ENCODE peak calls at places on chromosomes 16 and 17, in seven cellular contexts. One of them, this sample, is unnamed.

GRCh38 chr17:38585805-38586529 is 19.8 kb downstream of the SRCIN1 start:
- DNase-seq in AG10803: no peak
- DNase-seq in ureter: no peak
- DNase-seq in kidney: peak; percentile 53
- DNase-seq in activated effector memory CD4-positive, alpha-beta T cell treated with Interleukin-2 at 50 U/mL for 16 hours: no peak
- DNase-seq in stimulated activated CD4-positive, alpha-beta T cell treated with anti-CD3 and anti-CD28 coated beads, Interleukin-4, amount 100 ng/mL, for 4 hours: no peak
- DNase-seq in HFF-Myc: no peak
- DNase-seq in this sample: no peak

GRCh38 chr16:66935319-66936011 is at the start of gene CES2:
- DNase-seq in AG10803: peak; percentile 53
- DNase-seq in ureter: peak; percentile 74
- DNase-seq in kidney: peak; percentile 91
- DNase-seq in activated effector memory CD4-positive, alpha-beta T cell treated with Interleukin-2 at 50 U/mL for 16 hours: no peak
- DNase-seq in stimulated activated CD4-positive, alpha-beta T cell treated with anti-CD3 and anti-CD28 coated beads, Interleukin-4, amount 100 ng/mL, for 4 hours: no peak
- DNase-seq in HFF-Myc: no peak
- DNase-seq in this sample: no peak

GRCh38 chr17:47292206-47292605 is 31.5 kb upstream of the EFCAB13 start:
- DNase-seq in AG10803: no peak
- DNase-seq in ureter: no peak
- DNase-seq in kidney: no peak
- DNase-seq in activated effector memory CD4-positive, alpha-beta T cell treated with Interleukin-2 at 50 U/mL for 16 hours: no peak
- DNase-seq in stimulated activated CD4-positive, alpha-beta T cell treated with anti-CD3 and anti-CD28 coated beads, Interleukin-4, amount 100 ng/mL, for 4 hours: no peak
- DNase-seq in HFF-Myc: no peak
- DNase-seq in this sample: no peak

GRCh38 chr16:57087003-57087402 is 5.4 kb upstream of the CPNE2 start:
- DNase-seq in AG10803: no peak
- DNase-seq in ureter: no peak
- DNase-seq in kidney: no peak
- DNase-seq in activated effector memory CD4-positive, alpha-beta T cell treated with Interleukin-2 at 50 U/mL for 16 hours: no peak
- DNase-seq in stimulated activated CD4-positive, alpha-beta T cell treated with anti-CD3 and anti-CD28 coated beads, Interleukin-4, amount 100 ng/mL, for 4 hours: no peak
- DNase-seq in HFF-Myc: no peak
- DNase-seq in this sample: no peak

GRCh38 chr17:74271902-74272563 is 2.0 kb upstream of the DNAI2 start:
- DNase-seq in AG10803: no peak
- DNase-seq in ureter: no peak
- DNase-seq in kidney: no peak
- DNase-seq in activated effector memory CD4-positive, alpha-beta T cell treated with Interleukin-2 at 50 U/mL for 16 hours: no peak
- DNase-seq in stimulated activated CD4-positive, alpha-beta T cell treated with anti-CD3 and anti-CD28 coated beads, Interleukin-4, amount 100 ng/mL, for 4 hours: no peak
- DNase-seq in HFF-Myc: no peak
- DNase-seq in this sample: no peak

GRCh38 chr16:24977673-24978065 is 37.5 kb downstream of the ARHGAP17 start:
- DNase-seq in AG10803: peak; percentile 84
- DNase-seq in ureter: no peak
- DNase-seq in kidney: no peak
- DNase-seq in activated effector memory CD4-positive, alpha-beta T cell treated with Interleukin-2 at 50 U/mL for 16 hours: no peak
- DNase-seq in stimulated activated CD4-positive, alpha-beta T cell treated with anti-CD3 and anti-CD28 coated beads, Interleukin-4, amount 100 ng/mL, for 4 hours: no peak
- DNase-seq in HFF-Myc: peak; percentile 70
- DNase-seq in this sample: no peak

GRCh38 chr17:77370536-77370935 is 229.8 kb downstream of the SEC14L1 start:
- DNase-seq in AG10803: no peak
- DNase-seq in ureter: no peak
- DNase-seq in kidney: peak; percentile 51
- DNase-seq in activated effector memory CD4-positive, alpha-beta T cell treated with Interleukin-2 at 50 U/mL for 16 hours: no peak
- DNase-seq in stimulated activated CD4-positive, alpha-beta T cell treated with anti-CD3 and anti-CD28 coated beads, Interleukin-4, amount 100 ng/mL, for 4 hours: no peak
- DNase-seq in HFF-Myc: no peak
- DNase-seq in this sample: no peak

GRCh38 chr17:16486373-16487250 is 5.4 kb downstream of the LRRC75A start:
- DNase-seq in AG10803: peak; percentile 73
- DNase-seq in ureter: peak; percentile 81
- DNase-seq in kidney: peak; percentile 95
- DNase-seq in activated effector memory CD4-positive, alpha-beta T cell treated with Interleukin-2 at 50 U/mL for 16 hours: no peak
- DNase-seq in stimulated activated CD4-positive, alpha-beta T cell treated with anti-CD3 and anti-CD28 coated beads, Interleukin-4, amount 100 ng/mL, for 4 hours: no peak
- DNase-seq in HFF-Myc: peak; percentile 27
- DNase-seq in this sample: no peak

GRCh38 chr17:78993241-78993956 is 13.7 kb upstream of the LGALS3BP start:
- DNase-seq in AG10803: peak; percentile 29
- DNase-seq in ureter: no peak
- DNase-seq in kidney: peak; percentile 73
- DNase-seq in activated effector memory CD4-positive, alpha-beta T cell treated with Interleukin-2 at 50 U/mL for 16 hours: peak; percentile 27
- DNase-seq in stimulated activated CD4-positive, alpha-beta T cell treated with anti-CD3 and anti-CD28 coated beads, Interleukin-4, amount 100 ng/mL, for 4 hours: peak; percentile 54
- DNase-seq in HFF-Myc: no peak
- DNase-seq in this sample: peak; percentile 19

GRCh38 chr16:50880926-50881325 is 139.0 kb downstream of the CYLD start:
- DNase-seq in AG10803: no peak
- DNase-seq in ureter: peak; percentile 18
- DNase-seq in kidney: no peak
- DNase-seq in activated effector memory CD4-positive, alpha-beta T cell treated with Interleukin-2 at 50 U/mL for 16 hours: no peak
- DNase-seq in stimulated activated CD4-positive, alpha-beta T cell treated with anti-CD3 and anti-CD28 coated beads, Interleukin-4, amount 100 ng/mL, for 4 hours: no peak
- DNase-seq in HFF-Myc: no peak
- DNase-seq in this sample: no peak

GRCh38 chr17:65598711-65599110 is 37.3 kb upstream of the AXIN2 start:
- DNase-seq in AG10803: no peak
- DNase-seq in ureter: no peak
- DNase-seq in kidney: no peak
- DNase-seq in activated effector memory CD4-positive, alpha-beta T cell treated with Interleukin-2 at 50 U/mL for 16 hours: no peak
- DNase-seq in stimulated activated CD4-positive, alpha-beta T cell treated with anti-CD3 and anti-CD28 coated beads, Interleukin-4, amount 100 ng/mL, for 4 hours: no peak
- DNase-seq in HFF-Myc: no peak
- DNase-seq in this sample: no peak

GRCh38 chr16:16025214-16025968 is 76.0 kb downstream of the ABCC1 start:
- DNase-seq in AG10803: peak; percentile 86
- DNase-seq in ureter: peak; percentile 38
- DNase-seq in kidney: no peak
- DNase-seq in activated effector memory CD4-positive, alpha-beta T cell treated with Interleukin-2 at 50 U/mL for 16 hours: peak; percentile 48
- DNase-seq in stimulated activated CD4-positive, alpha-beta T cell treated with anti-CD3 and anti-CD28 coated beads, Interleukin-4, amount 100 ng/mL, for 4 hours: peak; percentile 44
- DNase-seq in HFF-Myc: no peak
- DNase-seq in this sample: peak; percentile 67

GRCh38 chr17:76275382-76276068 is 10.4 kb downstream of the UBALD2 start:
- DNase-seq in AG10803: no peak
- DNase-seq in ureter: no peak
- DNase-seq in kidney: peak; percentile 74
- DNase-seq in activated effector memory CD4-positive, alpha-beta T cell treated with Interleukin-2 at 50 U/mL for 16 hours: no peak
- DNase-seq in stimulated activated CD4-positive, alpha-beta T cell treated with anti-CD3 and anti-CD28 coated beads, Interleukin-4, amount 100 ng/mL, for 4 hours: no peak
- DNase-seq in HFF-Myc: no peak
- DNase-seq in this sample: no peak

This sample was measured in central memory CD4-positive, alpha-beta T cell.